ENCODE peak calls at places on chromosomes 7 and 10, in four cellular contexts. S, C, E and J are unnamed samples.

GRCh38 chr7:113918946-113919345 is at the start of gene PPP1R3A:
- DNase-seq in S (no peak), C (no peak), E (no peak), J (no peak)

GRCh38 chr10:117964528-117964927 is 82.2 kb downstream of the RAB11FIP2 start:
- DNase-seq in S (no peak), C (no peak), E (no peak), J (no peak)

GRCh38 chr7:44633254-44634186 is 27.1 kb downstream of the OGDH start:
- DNase-seq in S (no peak), C (no peak), E (peak), J (peak)

GRCh38 chr7:96407427-96407826 is 85.5 kb upstream of the SLC25A13 start:
- DNase-seq in S (no peak), C (no peak), E (no peak), J (no peak)

GRCh38 chr10:111211756-111212155 is 134.9 kb downstream of the ADRA2A start:
- DNase-seq in S (no peak), C (no peak), E (peak), J (no peak)

GRCh38 chr10:73647211-73647874 is 6.1 kb upstream of the MYOZ1 start:
- DNase-seq in S (peak), C (no peak), E (no peak), J (no peak)

GRCh38 chr10:131901181-131901829 is 497 bp downstream of the PPP2R2D start:
- DNase-seq in S (no peak), C (peak), E (no peak), J (peak)

GRCh38 chr10:22338260-22338894 is 6.9 kb upstream of the SPAG6 start:
- DNase-seq in S (no peak), C (no peak), E (no peak), J (no peak)

GRCh38 chr7:7932553-7932952 is 36.0 kb upstream of the GLCCI1 start:
- DNase-seq in S (no peak), C (no peak), E (no peak), J (no peak)

GRCh38 chr7:154859747-154860620 is 142.9 kb downstream of the PAXIP1 start:
- DNase-seq in S (no peak), C (no peak), E (no peak), J (no peak)

GRCh38 chr7:34133356-34133982 is 228.1 kb downstream of the BMPER start:
- DNase-seq in S (no peak), C (no peak), E (no peak), J (no peak)

GRCh38 chr10:102322914-102323313 is 72.6 kb upstream of the NFKB2 start:
- DNase-seq in S (no peak), C (peak), E (no peak), J (no peak)

GRCh38 chr7:149496642-149497391 is 792 bp downstream of the ZNF746 start:
- DNase-seq in S (no peak), C (peak), E (no peak), J (peak)

GRCh38 chr10:33333260-33334169 is 952 bp downstream of the NRP1 start:
- DNase-seq in S (no peak), C (peak), E (no peak), J (no peak)

DNA sequence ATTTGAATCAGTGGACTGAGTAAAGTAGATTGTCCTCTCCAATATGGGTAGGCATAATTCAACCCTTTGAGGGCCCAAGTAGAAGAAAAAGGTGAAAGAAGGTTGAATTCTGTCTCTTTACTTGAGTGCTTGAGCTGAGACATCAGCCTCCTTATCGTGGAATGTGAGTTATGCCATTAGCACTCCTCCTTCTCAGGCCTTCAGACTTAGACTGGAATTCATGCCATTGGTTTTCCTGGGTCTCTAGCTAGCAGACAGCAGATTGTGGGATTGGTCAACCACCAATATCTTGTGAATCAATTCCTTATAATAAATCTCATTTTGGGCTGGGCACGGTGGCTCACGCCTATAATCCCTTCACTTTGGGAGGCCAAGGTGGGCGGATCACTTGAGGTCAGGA is 89.2 kb downstream of the CUL2 start:
- DNase-seq in S (no peak), C (no peak), E (no peak), J (no peak)
- H3K4me2 ChIP-seq in S (no peak), C (no peak), E (no peak), J (no peak)

GRCh38 chr7:105794741-105795729 is 81.4 kb downstream of the ATXN7L1 start:
- DNase-seq in S (no peak), C (no peak), E (peak), J (no peak)
- H3K27ac ChIP-seq in S (no peak), C (no peak), E (peak), J (no peak)

GRCh38 chr10:101140084-101140949 is 9.2 kb downstream of the TLX1 start:
- DNase-seq in S (peak), C (no peak), E (no peak), J (no peak)

GRCh38 chr10:101137271-101137670 is 6.2 kb downstream of the TLX1 start:
- DNase-seq in S (no peak), C (no peak), E (no peak), J (no peak)

GRCh38 chr10:101138788-101139420 is 7.8 kb downstream of the TLX1 start:
- DNase-seq in S (no peak), C (no peak), E (no peak), J (no peak)

GRCh38 chr10:101140950-101141621 is 10.0 kb downstream of the TLX1 start:
- DNase-seq in S (no peak), C (no peak), E (no peak), J (no peak)

GRCh38 chr10:101139421-101139911 is 8.4 kb downstream of the TLX1 start:
- DNase-seq in S (peak), C (no peak), E (no peak), J (no peak)
- H3K4me2 ChIP-seq in S (peak), C (no peak), E (no peak), J (no peak)

GRCh38 chr10:42645103-42645502 is 6.7 kb upstream of the ZNF33B start:
- DNase-seq in S (no peak), C (no peak), E (peak), J (no peak)
- H3K27ac ChIP-seq in S (no peak), C (no peak), E (no peak), J (no peak)

DNA sequence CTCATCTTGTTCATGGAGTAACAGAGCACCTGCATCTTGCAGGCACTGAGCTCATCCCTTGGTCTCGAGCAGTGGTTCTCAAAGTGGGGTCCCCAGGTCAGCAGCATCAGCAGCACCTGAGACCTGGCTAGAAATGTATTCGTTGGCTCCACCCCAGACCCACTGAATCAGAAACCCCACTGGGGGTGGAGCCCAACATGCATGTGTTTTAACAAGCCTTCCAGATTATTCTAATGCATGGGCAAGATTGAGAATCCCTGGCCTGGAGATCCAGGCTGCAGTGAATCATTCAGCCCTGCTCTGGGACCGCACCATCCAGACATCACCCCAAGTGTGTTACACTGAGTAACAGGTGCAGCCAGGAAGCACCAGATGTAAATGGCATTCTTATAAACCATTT is 85.1 kb upstream of the PPIF start:
- DNase-seq in S (no peak), C (no peak), E (no peak), J (no peak)
- H3K4me2 ChIP-seq in S (no peak), C (no peak), E (no peak), J (peak)